ENCODE peak calls at places on chromosomes 12 and 14, in seven cellular contexts. B, R, Z, E, F, O and Y are unnamed samples. For H3K4me1, the result is how much of the 10 kb centered on the place peaks cover.

GRCh38 chr14:60649815-60650381 is 621 bp upstream of the SIX1 start:
- DNase-seq in O (no peak), E (no peak), Z (peak), F (no peak), B (peak), R (no peak), Y (no peak)

GRCh38 chr12:100414756-100415155 is 57.9 kb downstream of the SLC17A8 start:
- DNase-seq in O (no peak), Z (no peak), F (no peak), B (no peak), E (no peak), R (no peak), Y (no peak)

GRCh38 chr14:87995500-87996275 is 2.7 kb upstream of the GALC start:
- DNase-seq in B (no peak), Z (no peak), R (peak), O (no peak), E (no peak), F (no peak), Y (no peak)

GRCh38 chr14:92173668-92174067 is 51.9 kb downstream of the CPSF2 start:
- DNase-seq in O (no peak), B (no peak), R (peak), Z (no peak), E (no peak), F (no peak), Y (no peak)

GRCh38 chr12:124923906-124924734 is 9.7 kb upstream of the UBC start:
- DNase-seq in B (no peak), F (peak), R (peak), Z (no peak), E (no peak), O (no peak), Y (no peak)

GRCh38 chr12:79897617-79898016 is 37.3 kb downstream of the PPP1R12A start:
- DNase-seq in E (no peak), O (no peak), Z (peak), B (no peak), R (peak), F (no peak), Y (no peak)

GRCh38 chr14:34299360-34299759 is 162.7 kb downstream of the SPTSSA start:
- DNase-seq in Z (no peak), O (no peak), B (no peak), F (no peak), R (no peak), E (no peak), Y (no peak)

GRCh38 chr14:95958105-95958504 is 81.1 kb upstream of the C14orf132 start:
- DNase-seq in E (no peak), F (no peak), R (no peak), Z (no peak), O (no peak), B (no peak), Y (no peak)

GRCh38 chr12:6606331-6607131 is 648 bp downstream of the CHD4 start:
- DNase-seq in F (peak), E (peak), B (no peak), Z (peak), R (peak), O (peak), Y (peak)

GRCh38 chr12:13702401-13702800 is 279.0 kb downstream of the GRIN2B start:
- DNase-seq in O (no peak), E (no peak), B (peak), Z (peak), R (no peak), F (no peak), Y (no peak)

GRCh38 chr14:49892301-49892635 is 614 bp upstream of the ARF6 start:
- DNase-seq in R (peak), F (peak), B (peak), Z (peak), O (peak), E (no peak), Y (no peak)

GRCh38 chr12:127688901-127689428 is 578.0 kb upstream of the TMEM132C start:
- DNase-seq in O (no peak), R (no peak), F (no peak), E (no peak), B (no peak), Z (no peak), Y (no peak)

GRCh38 chr14:75981426-75981825 is 369 bp downstream of the TGFB3 start:
- DNase-seq in Z (peak), O (no peak), R (peak), E (no peak), B (peak), F (peak), Y (peak)

GRCh38 chr12:25500651-25501050 is 52.4 kb downstream of the LMNTD1 start:
- DNase-seq in B (no peak), O (no peak), Z (no peak), R (peak), F (no peak), E (no peak), Y (no peak)

GRCh38 chr12:122064780-122065588 is 13.6 kb upstream of the MLXIP start:
- DNase-seq in F (peak), R (peak), Z (peak), O (no peak), B (no peak), E (peak), Y (no peak)

GRCh38 chr12:56590237-56590830 is 39.8 kb downstream of the BAZ2A start:
- DNase-seq in B (no peak), R (no peak), E (no peak), F (no peak), Z (peak), O (no peak), Y (no peak)

GRCh38 chr12:89470741-89471504 is 53.7 kb downstream of the GALNT4 start:
- DNase-seq in B (no peak), R (peak), O (no peak), F (no peak), E (no peak), Z (peak), Y (no peak)

GRCh38 chr14:61203059-61203753 is 77.9 kb downstream of the TMEM30B start:
- DNase-seq in Z (no peak), B (no peak), R (no peak), F (no peak), E (no peak), O (no peak), Y (no peak)

GRCh38 chr12:92551853-92552397 is 150.9 kb upstream of the PLEKHG7 start:
- DNase-seq in B (no peak), R (peak), Z (no peak), E (no peak), F (no peak), O (no peak), Y (no peak)

GRCh38 chr14:77139540-77140342 is 1.9 kb downstream of the ZDHHC22 start:
- DNase-seq in O (no peak), R (no peak), E (peak), F (no peak), Z (peak), B (peak), Y (peak)

GRCh38 chr14:35699791-35700444 is 109.2 kb downstream of the RALGAPA1 start:
- DNase-seq in B (no peak), E (no peak), Z (no peak), F (no peak), R (no peak), O (no peak), Y (no peak)

GRCh38 chr14:35696119-35696518 is 113.0 kb downstream of the RALGAPA1 start:
- DNase-seq in E (no peak), Z (no peak), B (no peak), F (no peak), O (no peak), R (no peak), Y (no peak)

GRCh38 chr14:35695647-35696046 is 113.4 kb downstream of the RALGAPA1 start:
- DNase-seq in E (no peak), R (peak), B (no peak), F (no peak), Z (no peak), O (no peak), Y (no peak)

GRCh38 chr14:35695072-35695471 is 114.0 kb downstream of the RALGAPA1 start:
- DNase-seq in Z (no peak), R (no peak), B (no peak), O (no peak), F (no peak), E (no peak), Y (no peak)

GRCh38 chr14:35696575-35696974 is 112.5 kb downstream of the RALGAPA1 start:
- DNase-seq in F (no peak), B (no peak), E (no peak), O (no peak), R (no peak), Z (peak), Y (no peak)
- H3K4me1 ChIP-seq in F (under half), B (under half), E (under half), O (under half), R (under half), Z (half or more), Y (under half)

DNA sequence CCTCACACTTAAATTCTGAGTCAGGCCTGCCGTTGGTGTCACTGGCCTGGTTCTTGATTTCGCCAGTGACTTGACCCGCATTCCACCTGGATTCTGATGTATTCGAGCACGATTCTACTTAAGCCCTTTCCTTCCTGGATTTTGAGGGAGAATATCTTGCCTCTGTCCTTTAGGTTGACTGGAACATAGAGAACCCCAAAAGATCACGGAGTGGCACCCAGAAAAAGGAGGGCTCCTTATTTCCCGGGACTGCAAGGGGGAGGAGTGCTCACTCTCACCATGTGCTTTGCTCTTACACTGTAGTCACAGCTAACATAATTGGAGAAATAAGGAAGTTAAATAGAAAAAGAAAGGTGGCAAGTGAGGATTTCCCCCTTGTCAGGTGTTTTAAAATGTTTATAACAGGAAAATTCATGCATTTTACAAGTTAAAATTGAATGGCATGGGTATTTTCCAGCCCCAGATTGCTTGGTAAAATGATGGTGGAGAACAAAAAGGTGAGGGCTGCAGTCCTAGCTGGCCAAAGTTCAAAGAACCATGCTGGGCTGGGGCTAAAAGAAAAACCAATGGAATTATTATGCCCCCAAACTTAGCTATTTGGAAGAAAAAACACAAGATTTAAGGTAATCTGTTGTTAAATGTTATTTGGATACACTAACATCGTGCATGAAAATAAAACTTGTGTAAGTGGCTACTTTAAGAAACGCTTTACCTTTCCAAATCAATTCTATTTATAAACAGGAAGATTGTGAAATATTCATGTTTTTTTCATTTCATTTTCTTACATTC is 8.9 kb downstream of the FOXA1 start:
- DNase-seq in F (no peak), E (no peak), B (no peak), O (no peak), Z (no peak), R (no peak), Y (no peak)
- H3K4me3 ChIP-seq in F (no peak), E (no peak), B (no peak), O (no peak), Z (no peak), R (no peak), Y (no peak)

GRCh38 chr12:53231859-53232640 is at the start of gene RARG:
- DNase-seq in O (no peak), E (peak), Z (peak), B (no peak), R (peak), F (peak), Y (peak)
- H3K4me1 ChIP-seq in O (under half), E (under half), Z (under half), B (under half), R (under half), F (under half), Y (under half)

GRCh38 chr12:130761537-130762318 is 45.6 kb upstream of the RIMBP2 start:
- DNase-seq in E (peak), O (peak), Z (peak), R (peak), B (peak), F (peak), Y (no peak)
- H3K4me3 ChIP-seq in E (no peak), O (no peak), Z (no peak), R (no peak), B (no peak), F (no peak), Y (no peak)